ENCODE peak calls at places on chromosomes 1 and 21, in seven cellular contexts. I, G, L, V, U, A and R are unnamed samples. For H3K4me1 and H3K9me3, the result is how much of the 10 kb centered on the place peaks cover.

GRCh38 chr1:6212193-6212959 is 6.5 kb downstream of the RNF207 start:
- DNase-seq in V (no peak), U (no peak), L (no peak), G (no peak), A (no peak), I (no peak), R (no peak)

GRCh38 chr21:33893917-33894316 is 21.7 kb downstream of the ATP5PO start:
- DNase-seq in V (no peak), I (no peak), U (no peak), A (no peak), G (no peak), L (no peak), R (no peak)

GRCh38 chr1:50333595-50333974 is 89.7 kb downstream of the DMRTA2 start:
- DNase-seq in I (peak), A (peak), L (peak), V (peak), U (peak), G (no peak), R (peak)

GRCh38 chr1:29621826-29622435 is 385.6 kb downstream of the PTPRU start:
- DNase-seq in L (no peak), V (no peak), U (no peak), G (no peak), I (peak), A (no peak), R (no peak)

GRCh38 chr1:117821782-117822447 is 107.5 kb downstream of the GDAP2 start:
- DNase-seq in G (peak), L (peak), U (no peak), A (peak), I (no peak), V (peak), R (no peak)

GRCh38 chr21:31682625-31683024 is 23.1 kb downstream of the SOD1 start:
- DNase-seq in A (no peak), I (no peak), L (no peak), U (no peak), G (no peak), V (peak), R (no peak)

GRCh38 chr1:61247881-61248752 is 165.8 kb downstream of the NFIA start:
- DNase-seq in U (no peak), V (no peak), I (no peak), G (no peak), L (no peak), A (no peak), R (no peak)

GRCh38 chr1:55696891-55697290 is 481.7 kb upstream of the USP24 start:
- DNase-seq in V (peak), A (no peak), I (no peak), U (no peak), G (no peak), L (no peak), R (no peak)

GRCh38 chr1:101175886-101176285 is 60.9 kb upstream of the S1PR1 start:
- DNase-seq in A (no peak), G (no peak), U (no peak), L (no peak), V (no peak), I (no peak), R (no peak)

GRCh38 chr1:215987092-215987855 is 420.2 kb downstream of the KCTD3 start:
- DNase-seq in G (no peak), A (no peak), V (peak), U (no peak), I (no peak), L (no peak), R (no peak)

GRCh38 chr1:154463512-154463990 is 38.5 kb upstream of the TDRD10 start:
- DNase-seq in A (peak), G (no peak), U (no peak), I (peak), V (no peak), L (no peak), R (peak)

GRCh38 chr1:6465461-6466005 is 440 bp downstream of the TNFRSF25 start:
- DNase-seq in A (no peak), L (no peak), V (no peak), I (no peak), G (no peak), U (peak), R (no peak)

GRCh38 chr1:100459815-100460114 is 78.2 kb upstream of the GPR88 start:
- DNase-seq in L (no peak), V (no peak), U (no peak), I (no peak), G (no peak), A (no peak), R (no peak)

GRCh38 chr1:184028854-184029623 is 8.5 kb downstream of the COLGALT2 start:
- DNase-seq in U (peak), V (no peak), A (no peak), I (no peak), G (no peak), L (no peak), R (peak)

GRCh38 chr1:244027491-244027890 is 23.6 kb upstream of the ZBTB18 start:
- DNase-seq in I (no peak), A (no peak), L (no peak), G (no peak), V (no peak), U (no peak), R (no peak)

GRCh38 chr1:244030481-244031040 is 20.5 kb upstream of the ZBTB18 start:
- DNase-seq in L (no peak), V (no peak), U (no peak), A (no peak), I (no peak), G (no peak), R (no peak)

GRCh38 chr1:244028701-244029100 is 22.4 kb upstream of the ZBTB18 start:
- DNase-seq in L (no peak), U (no peak), I (no peak), G (no peak), A (no peak), V (no peak), R (no peak)

GRCh38 chr1:244029137-244029536 is 21.9 kb upstream of the ZBTB18 start:
- DNase-seq in G (no peak), V (no peak), L (no peak), U (no peak), A (no peak), I (no peak), R (no peak)
- TF ChIP-seq CTCF in G (no peak), V (peak), L (peak), U (no peak), A (no peak), I (no peak), R (no peak)

GRCh38 chr1:1853593-1854257 is 37.2 kb downstream of the GNB1 start:
- DNase-seq in V (no peak), A (no peak), G (no peak), L (no peak), U (no peak), I (no peak), R (no peak)

GRCh38 chr1:1861339-1861730 is 29.6 kb downstream of the GNB1 start:
- DNase-seq in G (no peak), L (no peak), V (no peak), A (no peak), I (no peak), U (no peak), R (no peak)

GRCh38 chr1:1858382-1859086 is 32.4 kb downstream of the GNB1 start:
- DNase-seq in L (no peak), A (peak), G (peak), I (peak), V (peak), U (peak), R (peak)

GRCh38 chr1:1852619-1853414 is 38.1 kb downstream of the GNB1 start:
- DNase-seq in V (no peak), U (no peak), L (no peak), I (no peak), G (no peak), A (no peak), R (no peak)

GRCh38 chr1:1857096-1857703 is 33.7 kb downstream of the GNB1 start:
- DNase-seq in A (no peak), G (peak), I (no peak), U (no peak), V (no peak), L (no peak), R (no peak)
- H3K4me1 ChIP-seq in A (under half), G (half or more), I (under half), U (under half), V (under half), L (half or more), R (half or more)

GRCh38 chr1:248622491-248623106 is 12.3 kb downstream of the OR2T11 start:
- DNase-seq in L (peak), U (no peak), A (no peak), G (no peak), I (no peak), V (peak), R (no peak)
- H3K9me3 ChIP-seq in L (under half), U (under half), A (under half), G (under half), I (under half), V (under half), R (under half)

GRCh38 chr1:197622371-197622770 is 152.9 kb downstream of the DENND1B start:
- DNase-seq in I (no peak), G (no peak), U (no peak), L (no peak), A (no peak), V (no peak), R (no peak)

GRCh38 chr1:197620660-197621273 is 154.5 kb downstream of the DENND1B start:
- DNase-seq in V (no peak), I (no peak), A (no peak), U (no peak), L (no peak), G (no peak), R (no peak)

GRCh38 chr1:197621761-197622160 is 153.5 kb downstream of the DENND1B start:
- DNase-seq in U (no peak), I (no peak), L (no peak), G (no peak), V (no peak), A (no peak), R (no peak)

GRCh38 chr1:197618065-197618464 is 157.2 kb downstream of the DENND1B start:
- DNase-seq in G (no peak), V (peak), U (no peak), A (no peak), I (no peak), L (no peak), R (no peak)

DNA sequence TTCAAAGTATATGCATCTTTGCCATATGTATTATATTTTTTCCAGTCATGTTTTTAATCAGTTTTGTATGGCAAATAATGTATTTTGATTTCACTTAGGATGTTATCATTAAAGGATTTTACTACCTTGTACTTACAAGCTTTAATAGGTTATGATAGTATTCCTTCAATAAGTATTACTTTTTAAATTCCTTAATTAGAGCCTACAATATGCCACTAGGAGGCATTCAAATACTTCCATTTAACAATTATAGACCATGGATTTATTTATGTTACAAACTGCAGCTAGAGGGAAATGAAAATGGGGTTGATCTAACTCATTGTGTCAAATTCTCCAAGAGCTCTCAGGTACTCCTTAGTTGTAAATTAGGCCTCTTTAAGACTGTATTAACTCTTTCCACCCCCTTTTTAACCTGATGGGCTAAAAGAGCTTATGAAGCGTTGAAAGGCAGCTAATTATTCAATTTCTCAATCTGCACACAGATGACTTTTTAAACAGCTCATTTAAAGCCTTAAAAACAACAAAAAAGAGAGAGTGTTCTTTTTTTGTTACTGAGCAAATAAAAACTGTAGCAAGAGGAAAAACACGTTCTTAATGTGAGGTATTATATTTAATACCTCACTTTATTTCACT is 156.2 kb downstream of the DENND1B start:
- DNase-seq in G (no peak), V (peak), L (peak), I (no peak), A (no peak), U (no peak), R (no peak)
- TF ChIP-seq CTCF in G (peak), V (peak), L (peak), I (no peak), A (peak), U (peak), R (peak)